ENCODE peak calls at places on chromosomes 13 and 19, in nine cellular contexts. V is colonic mucosa, X is body of pancreas, Q is heart right ventricle, U is breast epithelium, T is OCI-LY7, W is vagina, Z is K562, I is right atrium auricular region. J is an unnamed sample. For H3K9me3, the result is how much of the 10 kb centered on the place peaks cover.

GRCh38 chr13:74325106-74325505 is 190.9 kb upstream of the KLF12 start:
- DNase-seq in V (no peak), X (peak), Q (no peak), U (no peak), T (no peak), W (no peak), Z (no peak), I (no peak), J (no peak)

GRCh38 chr13:110133425-110134235 is 173.3 kb downstream of the COL4A1 start:
- DNase-seq in V (no peak), X (no peak), Q (no peak), U (no peak), T (no peak), W (no peak), Z (no peak), I (peak), J (no peak)

GRCh38 chr13:70457474-70457873 is 349.2 kb upstream of the KLHL1 start:
- DNase-seq in V (no peak), X (no peak), Q (no peak), U (no peak), T (no peak), W (no peak), Z (no peak), I (no peak), J (no peak)

GRCh38 chr13:106533940-106534843 is 1.3 kb downstream of the EFNB2 start:
- DNase-seq in V (peak), X (peak), Q (peak), U (no peak), T (no peak), W (no peak), Z (no peak), I (no peak), J (no peak)

GRCh38 chr13:69199664-69200063 is 908.0 kb upstream of the ATXN8OS start:
- DNase-seq in V (no peak), X (no peak), Q (no peak), U (no peak), T (no peak), W (no peak), Z (peak), I (no peak), J (no peak)

GRCh38 chr13:29573190-29573589 is 22.3 kb downstream of the SLC7A1 start:
- DNase-seq in V (peak), X (peak), Q (no peak), U (peak), T (peak), W (no peak), Z (no peak), I (no peak), J (no peak)

GRCh38 chr13:75486146-75486545 is 4.2 kb upstream of the TBC1D4 start:
- DNase-seq in V (no peak), X (no peak), Q (no peak), U (no peak), T (no peak), W (no peak), Z (peak), I (no peak), J (no peak)

GRCh38 chr19:44747739-44748425 is 626 bp upstream of the BCL3 start:
- DNase-seq in V (peak), X (peak), Q (peak), U (peak), T (no peak), W (no peak), Z (no peak), I (peak), J (peak)

GRCh38 chr19:41595258-41595889 is 19.4 kb downstream of the CEACAM21 start:
- DNase-seq in V (peak), X (peak), Q (peak), U (no peak), T (peak), W (no peak), Z (peak), I (peak), J (no peak)

GRCh38 chr13:22220186-22221160 is 549.6 kb downstream of the FGF9 start:
- DNase-seq in V (peak), X (no peak), Q (no peak), U (no peak), T (no peak), W (no peak), Z (no peak), I (no peak), J (no peak)

GRCh38 chr19:5952193-5953033 is 25.5 kb downstream of the RANBP3 start:
- DNase-seq in V (no peak), X (no peak), Q (no peak), U (no peak), T (no peak), W (no peak), Z (no peak), I (no peak), J (no peak)

GRCh38 chr19:33280351-33280921 is 21.9 kb downstream of the CEBPA start:
- DNase-seq in V (no peak), X (no peak), Q (no peak), U (no peak), T (no peak), W (no peak), Z (no peak), I (no peak), J (no peak)

GRCh38 chr13:71359641-71360040 is 507.4 kb downstream of the DACH1 start:
- DNase-seq in V (no peak), X (no peak), Q (no peak), U (no peak), T (no peak), W (no peak), Z (no peak), I (no peak), J (no peak)

GRCh38 chr19:5515737-5516136 is 52.0 kb downstream of the TINCR start:
- DNase-seq in V (no peak), X (no peak), Q (no peak), U (no peak), T (peak), W (no peak), Z (peak), I (no peak), J (no peak)

GRCh38 chr13:74115138-74115537 is 19.1 kb downstream of the KLF12 start:
- DNase-seq in V (no peak), X (no peak), Q (no peak), U (no peak), T (no peak), W (no peak), Z (no peak), I (no peak), J (no peak)

GRCh38 chr13:85665286-85665685 is 133.9 kb downstream of the SLITRK6 start:
- DNase-seq in V (no peak), X (no peak), Q (no peak), U (no peak), T (no peak), W (no peak), Z (no peak), I (no peak), J (no peak)

GRCh38 chr13:65964672-65965071 is 1265.5 kb downstream of the PCDH9 start:
- DNase-seq in V (no peak), X (no peak), Q (no peak), U (no peak), T (no peak), W (no peak), Z (no peak), I (no peak), J (no peak)

GRCh38 chr13:47484564-47484963 is 516.5 kb downstream of the SUCLA2 start:
- DNase-seq in V (no peak), X (no peak), Q (no peak), U (no peak), T (no peak), W (no peak), Z (no peak), I (no peak), J (no peak)

GRCh38 chr19:28445826-28446225 is 767.1 kb downstream of the UQCRFS1 start:
- DNase-seq in V (no peak), X (no peak), Q (no peak), U (no peak), T (no peak), W (no peak), Z (no peak), I (no peak), J (no peak)

GRCh38 chr19:18208098-18208951 is 4.5 kb upstream of the RAB3A start:
- DNase-seq in V (peak), X (peak), Q (peak), U (no peak), T (peak), W (no peak), Z (peak), I (no peak), J (no peak)

GRCh38 chr13:101875717-101876393 is 423.4 kb downstream of the ITGBL1 start:
- DNase-seq in V (no peak), X (peak), Q (no peak), U (no peak), T (no peak), W (no peak), Z (no peak), I (no peak), J (peak)

DNA sequence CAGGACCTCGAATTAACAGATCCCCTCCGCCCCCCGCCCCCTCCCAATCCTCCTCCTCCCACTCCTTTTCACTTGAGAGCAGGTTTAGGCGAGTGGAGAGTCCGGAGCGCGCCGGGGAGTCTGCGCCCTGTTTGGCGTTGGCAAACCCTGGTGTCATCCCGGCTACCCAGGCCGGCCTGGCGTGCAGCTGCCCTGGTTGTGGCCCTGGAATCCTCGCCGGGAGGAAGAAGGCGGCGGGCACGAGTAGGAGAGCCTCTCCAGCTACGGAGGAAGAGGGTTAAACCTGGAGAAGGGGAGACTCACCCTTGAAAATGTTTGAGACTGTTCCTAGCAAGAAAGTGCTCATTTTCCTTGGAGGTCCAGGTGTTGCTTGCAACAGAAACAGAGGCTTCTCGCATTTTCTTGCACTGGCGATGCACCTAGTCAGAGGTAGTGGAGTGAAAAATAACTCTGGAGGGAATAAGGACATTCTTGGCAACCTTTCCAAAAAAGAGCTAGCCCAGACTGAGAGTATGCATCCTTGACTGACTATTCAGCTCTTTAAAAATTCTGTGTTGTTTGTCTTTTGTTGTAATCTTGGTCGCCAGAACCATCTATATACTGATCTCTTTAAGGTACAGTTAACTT is 1.3 kb upstream of the SOX21 start:
- DNase-seq in V (no peak), X (no peak), Q (no peak), U (no peak), T (no peak), W (no peak), Z (no peak), I (no peak), J (no peak)
- H3K4me3 ChIP-seq in V (no peak), X (no peak), Q (no peak), U (no peak), T (no peak), W (peak), Z (no peak), I (no peak), J (no peak)

GRCh38 chr13:50924025-50924424 is 14.4 kb downstream of the RNASEH2B start:
- DNase-seq in V (no peak), X (no peak), Q (no peak), U (no peak), T (no peak), W (no peak), Z (no peak), I (no peak), J (no peak)
- H3K9me3 ChIP-seq in V (under half), X (under half), Q (under half), U (under half), T (half or more), W (under half), Z (under half), I (under half), J (under half)

GRCh38 chr19:47377801-47378200 is 28.7 kb downstream of the DHX34 start:
- DNase-seq in V (no peak), X (peak), Q (no peak), U (no peak), T (no peak), W (no peak), Z (no peak), I (no peak), J (peak)

GRCh38 chr19:47380559-47380958 is 31.4 kb downstream of the DHX34 start:
- DNase-seq in V (no peak), X (no peak), Q (no peak), U (no peak), T (no peak), W (no peak), Z (no peak), I (no peak), J (no peak)

GRCh38 chr19:47381121-47381520 is 32.0 kb downstream of the DHX34 start:
- DNase-seq in V (no peak), X (no peak), Q (no peak), U (no peak), T (no peak), W (no peak), Z (no peak), I (no peak), J (no peak)

GRCh38 chr19:47378246-47378645 is 29.1 kb downstream of the DHX34 start:
- DNase-seq in V (no peak), X (no peak), Q (no peak), U (no peak), T (no peak), W (no peak), Z (no peak), I (no peak), J (peak)

DNA sequence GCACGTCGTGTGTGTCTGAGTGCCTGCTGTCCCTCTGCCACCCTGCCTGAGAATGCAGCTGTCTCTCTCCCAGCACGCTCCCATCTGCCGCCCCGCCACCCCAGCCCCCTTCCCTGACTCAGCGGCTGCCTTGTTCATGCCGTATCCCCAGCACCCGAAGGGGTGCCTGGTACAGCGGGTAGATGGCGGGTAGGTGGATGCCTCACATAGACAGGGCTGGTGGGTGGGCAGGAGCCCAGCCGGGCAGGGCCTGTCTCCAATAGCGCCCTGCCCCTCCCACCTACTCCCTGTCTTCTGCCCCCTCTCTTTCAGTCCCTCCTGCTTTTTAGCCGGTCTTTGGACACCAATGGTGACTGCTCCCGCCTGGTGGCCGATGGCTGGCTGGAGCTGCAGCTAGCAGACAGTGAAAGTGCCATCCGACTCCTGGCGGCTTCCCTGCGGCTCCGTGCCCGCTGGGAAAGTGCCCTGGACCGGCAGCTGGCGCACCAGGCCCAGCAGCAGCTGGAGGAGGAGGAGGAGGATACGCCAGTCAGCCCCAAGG is 30.4 kb downstream of the DHX34 start:
- DNase-seq in V (no peak), X (no peak), Q (no peak), U (no peak), T (no peak), W (no peak), Z (no peak), I (no peak), J (peak)
- H3K4me3 ChIP-seq in V (no peak), X (no peak), Q (no peak), U (no peak), T (no peak), W (no peak), Z (no peak), I (no peak), J (no peak)

GRCh38 chr19:24004166-24004565 is 82.8 kb upstream of the ZNF254 start:
- DNase-seq in V (no peak), X (no peak), Q (no peak), U (no peak), T (no peak), W (no peak), Z (no peak), I (no peak), J (no peak)
- H3K9me3 ChIP-seq in V (under half), X (under half), Q (under half), U (under half), T (under half), W (under half), Z (under half), I (under half), J (under half)

GRCh38 chr19:4088065-4088679 is 21.5 kb upstream of the ZBTB7A start:
- DNase-seq in V (no peak), X (no peak), Q (no peak), U (no peak), T (no peak), W (no peak), Z (no peak), I (no peak), J (no peak)

GRCh38 chr19:4089400-4089908 is 22.8 kb upstream of the ZBTB7A start:
- DNase-seq in V (peak), X (peak), Q (no peak), U (no peak), T (no peak), W (no peak), Z (no peak), I (no peak), J (no peak)

GRCh38 chr19:4090351-4091220 is 23.9 kb upstream of the ZBTB7A start:
- DNase-seq in V (no peak), X (no peak), Q (no peak), U (no peak), T (no peak), W (no peak), Z (no peak), I (no peak), J (no peak)

GRCh38 chr19:4089946-4090345 is 23.2 kb upstream of the ZBTB7A start:
- DNase-seq in V (no peak), X (no peak), Q (no peak), U (no peak), T (no peak), W (no peak), Z (no peak), I (no peak), J (no peak)

DNA sequence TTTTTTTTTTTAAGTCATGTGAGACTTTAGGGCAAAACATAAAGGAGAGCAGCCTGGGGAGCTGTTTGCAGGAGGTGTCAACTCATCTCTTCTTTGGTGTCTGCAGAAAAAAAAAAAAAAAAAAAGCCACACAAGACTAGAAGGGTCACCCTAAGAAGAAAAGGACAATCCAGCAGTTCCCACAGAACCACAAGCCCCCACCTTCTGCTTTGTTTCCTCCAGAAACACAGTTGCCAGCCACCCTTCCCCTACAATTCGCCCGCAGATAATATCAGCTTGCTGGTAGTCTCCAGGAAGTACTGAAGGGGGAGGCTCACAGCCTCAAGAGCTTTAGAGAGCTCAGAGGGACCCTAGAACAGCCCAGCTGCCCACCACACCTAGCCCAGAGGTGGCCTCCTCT is 22.3 kb upstream of the ZBTB7A start:
- DNase-seq in V (peak), X (no peak), Q (no peak), U (no peak), T (no peak), W (no peak), Z (peak), I (no peak), J (no peak)
- H3K4me3 ChIP-seq in V (no peak), X (no peak), Q (no peak), U (peak), T (no peak), W (no peak), Z (no peak), I (no peak), J (no peak)

GRCh38 chr13:27395007-27395510 is 29.4 kb upstream of the GTF3A start:
- DNase-seq in V (no peak), X (peak), Q (no peak), U (no peak), T (no peak), W (no peak), Z (no peak), I (no peak), J (no peak)

GRCh38 chr13:27388236-27388635 is 36.2 kb upstream of the GTF3A start:
- DNase-seq in V (no peak), X (no peak), Q (no peak), U (no peak), T (no peak), W (no peak), Z (no peak), I (no peak), J (no peak)

GRCh38 chr13:27384285-27384684 is 40.1 kb upstream of the GTF3A start:
- DNase-seq in V (no peak), X (no peak), Q (no peak), U (no peak), T (no peak), W (no peak), Z (no peak), I (no peak), J (no peak)

GRCh38 chr13:27393101-27393500 is 31.3 kb upstream of the GTF3A start:
- DNase-seq in V (no peak), X (no peak), Q (no peak), U (no peak), T (no peak), W (no peak), Z (no peak), I (no peak), J (no peak)

DNA sequence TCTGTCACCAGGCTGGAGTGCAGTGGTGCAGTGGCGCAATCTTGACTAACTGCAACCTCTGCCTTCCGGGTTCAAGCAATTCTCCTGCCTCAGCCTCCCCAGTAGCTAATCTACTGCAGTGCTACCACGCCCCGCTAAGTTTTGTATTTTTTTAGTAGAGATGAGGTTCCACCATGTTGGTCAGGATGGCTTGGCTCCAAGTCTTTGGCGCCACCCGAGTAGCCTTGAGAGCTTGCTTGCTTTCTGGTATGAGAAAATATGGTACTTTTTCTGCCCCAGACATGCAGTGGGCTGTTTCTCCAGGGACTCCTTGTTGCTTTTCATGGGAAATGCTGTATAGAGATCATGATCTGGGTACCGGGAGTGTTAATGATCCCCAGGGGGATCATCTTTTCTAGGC is 34.5 kb upstream of the GTF3A start:
- DNase-seq in V (no peak), X (no peak), Q (no peak), U (no peak), T (no peak), W (no peak), Z (no peak), I (no peak), J (no peak)
- H3K9me3 ChIP-seq in V (under half), X (under half), Q (under half), U (under half), T (under half), W (under half), Z (under half), I (under half), J (under half)